ENCODE peak calls at places on chromosomes 12 and 14, in seven cellular contexts. Q is CD8-positive, alpha-beta memory T cell; G is PC-3; X is stomach; E is tibial nerve; P is brain microvascular endothelial cell; S is mucosa of descending colon. Y is an unnamed sample.

GRCh38 chr14:95290769-95291440 is 28.8 kb downstream of the CLMN start:
- DNase-seq in E (no peak), X (peak; percentile 76), S (peak; percentile 84), G (peak; percentile 75), P (no peak), Q (no peak), Y (no peak)

GRCh38 chr12:34391771-34392581 is 369.7 kb downstream of the ALG10 start:
- DNase-seq in S (peak; percentile 8), E (no peak), X (peak; percentile 11), G (no peak), P (no peak), Q (no peak), Y (no peak)

GRCh38 chr14:56751471-56751870 is 58.8 kb downstream of the OTX2 start:
- DNase-seq in Q (no peak), G (no peak), E (no peak), P (no peak), X (no peak), S (no peak), Y (no peak)

GRCh38 chr12:70581199-70581598 is 56.0 kb downstream of the PTPRB start:
- DNase-seq in X (no peak), S (no peak), G (no peak), Q (no peak), E (no peak), P (no peak), Y (no peak)

GRCh38 chr12:107580750-107581529 is 104.7 kb upstream of the PWP1 start:
- DNase-seq in S (no peak), X (no peak), G (no peak), Q (no peak), P (no peak), E (no peak), Y (no peak)

GRCh38 chr12:97283297-97283696 is 179.3 kb upstream of the RMST start:
- DNase-seq in G (no peak), Q (no peak), S (no peak), X (no peak), E (no peak), P (no peak), Y (no peak)

GRCh38 chr14:34436118-34436905 is 25.7 kb downstream of the SPTSSA start:
- DNase-seq in E (no peak), G (peak; percentile 79), P (peak; percentile 78), Q (no peak), X (no peak), S (no peak), Y (no peak)

GRCh38 chr12:64912501-64912900 is 88.1 kb downstream of the TBC1D30 start:
- DNase-seq in Q (no peak), G (peak; percentile 78), X (no peak), E (no peak), S (no peak), P (no peak), Y (no peak)

GRCh38 chr14:38203929-38204716 is 3.6 kb upstream of the SSTR1 start:
- DNase-seq in P (no peak), S (no peak), X (no peak), Q (no peak), E (no peak), G (peak; percentile 30), Y (no peak)

GRCh38 chr14:74954947-74955228 is 509 bp downstream of the PGF start:
- DNase-seq in Q (no peak), X (no peak), S (no peak), P (no peak), G (no peak), E (no peak), Y (no peak)

GRCh38 chr12:2668816-2669215 is 126.0 kb upstream of the FKBP4 start:
- DNase-seq in Q (no peak), G (no peak), E (no peak), S (no peak), P (no peak), X (no peak), Y (no peak)

GRCh38 chr12:110248096-110248447 is 33.0 kb upstream of the ATP2A2 start:
- DNase-seq in G (no peak), S (peak; percentile 47), P (no peak), E (no peak), X (peak; percentile 41), Q (no peak), Y (no peak)

GRCh38 chr14:32611752-32612151 is 282.7 kb downstream of the AKAP6 start:
- DNase-seq in P (no peak), E (no peak), G (peak; percentile 93), S (no peak), X (no peak), Q (no peak), Y (no peak)

GRCh38 chr12:75635606-75636444 is 124.4 kb upstream of the KRR1 start:
- DNase-seq in E (no peak), P (peak; percentile 94), S (no peak), X (no peak), Q (no peak), G (peak; percentile 85), Y (peak; percentile 89)

GRCh38 chr12:85765443-85765842 is 70.8 kb downstream of the RASSF9 start:
- DNase-seq in Q (no peak), G (no peak), S (no peak), E (no peak), X (no peak), P (no peak), Y (no peak)

GRCh38 chr12:89524201-89525001 is at the start of gene GALNT4:
- DNase-seq in Q (peak; percentile 53), X (peak; percentile 90), P (peak; percentile 85), G (peak; percentile 90), S (peak; percentile 93), E (peak; percentile 76), Y (peak; percentile 44)

GRCh38 chr14:61749867-61750266 is 12.4 kb upstream of the SNAPC1 start:
- DNase-seq in G (peak; percentile 76), P (no peak), S (no peak), X (no peak), Q (no peak), E (no peak), Y (no peak)
- H3K36me3 ChIP-seq in G (peaks cover 41% of the 10 kb centered on the region), P (peaks cover 55% of the 10 kb centered on the region), S (no peaks in the 10 kb centered on the region), X (peaks cover 41% of the 10 kb centered on the region), Q (peaks cover 8% of the 10 kb centered on the region), E (peaks cover 31% of the 10 kb centered on the region), Y (no peaks in the 10 kb centered on the region)

GRCh38 chr12:9079883-9080673 is 35.6 kb downstream of the A2M start:
- DNase-seq in P (no peak), E (no peak), Q (no peak), S (no peak), G (no peak), X (no peak), Y (no peak)
- H3K36me3 ChIP-seq in P (no peaks in the 10 kb centered on the region), E (peaks cover 96% of the 10 kb centered on the region), Q (no peaks in the 10 kb centered on the region), S (no peaks in the 10 kb centered on the region), G (no peaks in the 10 kb centered on the region), X (peaks cover 78% of the 10 kb centered on the region), Y (no peaks in the 10 kb centered on the region)

DNA sequence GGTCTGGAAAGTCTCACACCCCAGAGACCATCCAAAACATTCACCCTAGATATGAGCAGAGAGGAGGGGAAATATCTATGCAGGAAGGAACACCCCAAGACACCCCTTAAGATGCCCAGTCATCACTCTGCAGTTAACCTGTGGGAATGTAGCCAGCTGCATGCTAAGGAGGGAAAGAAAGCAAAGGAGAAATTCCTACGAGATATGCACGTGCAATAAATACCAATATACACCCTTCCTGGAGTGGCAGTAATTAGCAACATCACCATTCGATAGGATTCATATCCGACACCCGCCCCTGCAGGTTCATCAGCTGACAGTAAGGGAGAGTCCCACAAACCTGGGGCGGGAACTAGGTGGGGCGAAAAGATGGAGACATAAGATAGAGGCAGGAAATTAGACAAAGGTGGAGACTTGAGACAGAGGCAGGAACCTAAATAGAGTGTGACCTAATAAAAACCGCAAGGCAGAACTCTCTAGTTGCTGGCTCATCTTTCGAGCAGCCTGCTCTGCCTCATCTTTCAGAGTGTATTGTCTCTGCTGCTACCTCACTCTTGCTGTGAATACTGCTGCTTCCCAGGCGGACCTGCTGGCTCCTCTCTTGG is 51.5 kb downstream of the PLEKHG3 start:
- DNase-seq in X (no peak), E (no peak), P (peak; percentile 12), G (peak; percentile 86), S (peak; percentile 74), Q (peak; percentile 63), Y (no peak)
- H3K36me3 ChIP-seq in X (no peaks in the 10 kb centered on the region), E (no peaks in the 10 kb centered on the region), P (no peaks in the 10 kb centered on the region), G (no peaks in the 10 kb centered on the region), S (no peaks in the 10 kb centered on the region), Q (no peaks in the 10 kb centered on the region), Y (no peaks in the 10 kb centered on the region)

GRCh38 chr12:68824131-68824530 is 16.2 kb downstream of the MDM2 start:
- DNase-seq in G (no peak), Q (no peak), S (no peak), P (no peak), X (no peak), E (no peak), Y (no peak)
- H3K36me3 ChIP-seq in G (peaks cover 61% of the 10 kb centered on the region), Q (peaks cover 41% of the 10 kb centered on the region), S (no peaks in the 10 kb centered on the region), P (peaks cover 73% of the 10 kb centered on the region), X (peaks cover 98% of the 10 kb centered on the region), E (peaks cover 87% of the 10 kb centered on the region), Y (peaks cover 4% of the 10 kb centered on the region)

GRCh38 chr14:105852378-105853088 is 326.1 kb downstream of the TMEM121 start:
- DNase-seq in P (no peak), Q (no peak), S (peak; percentile 19), G (no peak), E (no peak), X (no peak), Y (no peak)
- H3K36me3 ChIP-seq in P (no peaks in the 10 kb centered on the region), Q (no peaks in the 10 kb centered on the region), S (no peaks in the 10 kb centered on the region), G (no peaks in the 10 kb centered on the region), E (no peaks in the 10 kb centered on the region), X (no peaks in the 10 kb centered on the region), Y (no peaks in the 10 kb centered on the region)

DNA sequence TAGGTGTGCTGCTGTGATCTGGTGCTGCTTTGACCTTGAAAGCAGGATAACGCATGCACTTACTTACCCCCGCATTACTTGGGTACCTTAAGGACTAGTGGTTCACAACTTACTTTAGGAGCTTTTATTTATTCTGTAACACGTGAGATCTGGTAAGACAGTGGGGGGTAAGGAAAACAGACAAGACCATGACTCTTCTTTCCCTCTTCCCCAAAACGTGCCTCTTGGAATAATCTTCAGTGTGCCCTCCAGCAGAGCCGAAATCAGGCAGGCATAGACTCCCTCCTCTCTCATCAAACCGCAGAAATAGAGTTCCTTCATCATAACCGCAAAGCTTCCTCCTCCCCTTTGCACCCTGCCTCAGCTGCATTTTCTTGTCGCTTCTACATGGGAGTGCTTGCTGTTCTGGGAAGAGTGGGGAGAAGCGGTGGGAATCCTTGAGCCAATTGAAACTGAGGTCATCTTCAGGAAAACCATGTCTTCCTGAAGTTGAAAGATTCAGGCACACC is 43.4 kb downstream of the RAD52 start:
- DNase-seq in G (no peak), S (no peak), P (no peak), E (no peak), Q (no peak), X (no peak), Y (no peak)
- H3K36me3 ChIP-seq in G (peaks cover 47% of the 10 kb centered on the region), S (peaks cover 7% of the 10 kb centered on the region), P (peaks cover 70% of the 10 kb centered on the region), E (peaks cover 96% of the 10 kb centered on the region), Q (peaks cover 89% of the 10 kb centered on the region), X (peaks cover 100% of the 10 kb centered on the region), Y (peaks cover 4% of the 10 kb centered on the region)

DNA sequence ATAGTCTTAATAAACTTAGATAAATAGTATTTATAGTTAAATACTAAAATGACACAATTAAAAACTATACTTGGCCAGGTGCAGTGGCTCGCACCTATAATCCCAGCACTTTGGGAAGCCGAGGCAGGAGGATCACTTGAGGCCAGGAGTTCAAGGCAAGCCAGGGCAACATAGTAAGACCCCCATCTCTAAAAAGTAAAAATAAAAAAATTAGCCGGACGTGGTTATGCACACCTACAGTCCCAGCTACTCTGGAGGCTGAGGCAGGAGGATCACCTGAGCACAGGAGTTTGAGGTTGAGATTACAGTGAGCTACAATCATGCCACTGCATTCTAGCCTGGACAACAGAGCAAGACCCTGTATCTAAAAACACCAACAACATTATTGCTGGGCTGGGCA is 16.0 kb downstream of the CINP start:
- DNase-seq in P (no peak), Q (no peak), E (no peak), G (no peak), X (no peak), S (no peak), Y (no peak)
- H3K36me3 ChIP-seq in P (peaks cover 42% of the 10 kb centered on the region), Q (peaks cover 18% of the 10 kb centered on the region), E (peaks cover 99% of the 10 kb centered on the region), G (peaks cover 26% of the 10 kb centered on the region), X (peaks cover 91% of the 10 kb centered on the region), S (no peaks in the 10 kb centered on the region), Y (peaks cover 1% of the 10 kb centered on the region)